ENCODE peak calls at places on chromosomes 16 and 17, in four cellular contexts. One of them, this sample, is unnamed.
A peak's percentile ranks its signal among the peaks of the same experiment; 100 is the strongest.

GRCh38 chr16:52580488-52580887 is 33.5 kb upstream of the TOX3 start:
- DNase-seq in right cardiac atrium: no peak
- DNase-seq in T-helper 2 cell: no peak
- DNase-seq in NCI-H1105 treated with DMSO at 0.1 percent for 48 hours: no peak
- DNase-seq in this sample: no peak

GRCh38 chr16:57533366-57533617 is 3.1 kb downstream of the CCDC102A start:
- DNase-seq in right cardiac atrium: no peak
- DNase-seq in T-helper 2 cell: no peak
- DNase-seq in NCI-H1105 treated with DMSO at 0.1 percent for 48 hours: no peak
- DNase-seq in this sample: no peak

GRCh38 chr17:68443974-68444464 is 13.3 kb downstream of the WIPI1 start:
- DNase-seq in right cardiac atrium: no peak
- DNase-seq in T-helper 2 cell: no peak
- DNase-seq in NCI-H1105 treated with DMSO at 0.1 percent for 48 hours: no peak
- DNase-seq in this sample: no peak

GRCh38 chr16:86215979-86216585 is 294.2 kb upstream of the FOXF1 start:
- DNase-seq in right cardiac atrium: no peak
- DNase-seq in T-helper 2 cell: no peak
- DNase-seq in NCI-H1105 treated with DMSO at 0.1 percent for 48 hours: no peak
- DNase-seq in this sample: no peak

GRCh38 chr17:62876063-62876462 is 67.9 kb upstream of the MARCHF10 start:
- DNase-seq in right cardiac atrium: no peak
- DNase-seq in T-helper 2 cell: no peak
- DNase-seq in NCI-H1105 treated with DMSO at 0.1 percent for 48 hours: no peak
- DNase-seq in this sample: no peak

GRCh38 chr17:77828749-77829539 is 129.6 kb upstream of the TNRC6C start:
- DNase-seq in right cardiac atrium: no peak
- DNase-seq in T-helper 2 cell: no peak
- DNase-seq in NCI-H1105 treated with DMSO at 0.1 percent for 48 hours: no peak
- DNase-seq in this sample: no peak

GRCh38 chr17:50093807-50094206 is 1.3 kb upstream of the PDK2 start:
- DNase-seq in right cardiac atrium: no peak
- DNase-seq in T-helper 2 cell: no peak
- DNase-seq in NCI-H1105 treated with DMSO at 0.1 percent for 48 hours: peak; percentile 52
- DNase-seq in this sample: no peak

GRCh38 chr17:69506489-69506888 is 92.0 kb downstream of the MAP2K6 start:
- DNase-seq in right cardiac atrium: no peak
- DNase-seq in T-helper 2 cell: no peak
- DNase-seq in NCI-H1105 treated with DMSO at 0.1 percent for 48 hours: no peak
- DNase-seq in this sample: no peak

GRCh38 chr17:73722163-73722562 is 77.9 kb upstream of the SDK2 start:
- DNase-seq in right cardiac atrium: no peak
- DNase-seq in T-helper 2 cell: no peak
- DNase-seq in NCI-H1105 treated with DMSO at 0.1 percent for 48 hours: no peak
- DNase-seq in this sample: peak; percentile 22

GRCh38 chr17:42114118-42114517 is 1.6 kb upstream of the DHX58 start:
- DNase-seq in right cardiac atrium: no peak
- DNase-seq in T-helper 2 cell: no peak
- DNase-seq in NCI-H1105 treated with DMSO at 0.1 percent for 48 hours: no peak
- DNase-seq in this sample: no peak

GRCh38 chr17:63096426-63096825 is 130.4 kb downstream of the TANC2 start:
- DNase-seq in right cardiac atrium: no peak
- DNase-seq in T-helper 2 cell: no peak
- DNase-seq in NCI-H1105 treated with DMSO at 0.1 percent for 48 hours: no peak
- DNase-seq in this sample: no peak

GRCh38 chr16:595094-595528 is 5.2 kb downstream of the RAB40C start:
- DNase-seq in right cardiac atrium: no peak
- DNase-seq in T-helper 2 cell: no peak
- DNase-seq in NCI-H1105 treated with DMSO at 0.1 percent for 48 hours: no peak
- DNase-seq in this sample: no peak

GRCh38 chr16:8667492-8667891 is 6.9 kb upstream of the ABAT start:
- DNase-seq in right cardiac atrium: no peak
- DNase-seq in T-helper 2 cell: no peak
- DNase-seq in NCI-H1105 treated with DMSO at 0.1 percent for 48 hours: no peak
- DNase-seq in this sample: no peak

GRCh38 chr17:37447641-37448040 is 41.0 kb downstream of the TADA2A start:
- DNase-seq in right cardiac atrium: no peak
- DNase-seq in T-helper 2 cell: no peak
- DNase-seq in NCI-H1105 treated with DMSO at 0.1 percent for 48 hours: no peak
- DNase-seq in this sample: no peak

GRCh38 chr17:16991349-16992009 is 19.6 kb upstream of the TNFRSF13B start:
- DNase-seq in right cardiac atrium: peak; percentile 85
- DNase-seq in T-helper 2 cell: peak; percentile 59
- DNase-seq in NCI-H1105 treated with DMSO at 0.1 percent for 48 hours: peak; percentile 72
- DNase-seq in this sample: peak; percentile 52

GRCh38 chr16:4882633-4883285 is 35.5 kb downstream of the UBN1 start:
- DNase-seq in right cardiac atrium: no peak
- DNase-seq in T-helper 2 cell: no peak
- DNase-seq in NCI-H1105 treated with DMSO at 0.1 percent for 48 hours: peak; percentile 80
- DNase-seq in this sample: no peak

GRCh38 chr17:40331743-40332641 is 23.0 kb downstream of the RARA start:
- DNase-seq in right cardiac atrium: peak; percentile 94
- DNase-seq in T-helper 2 cell: no peak
- DNase-seq in NCI-H1105 treated with DMSO at 0.1 percent for 48 hours: no peak
- DNase-seq in this sample: no peak

GRCh38 chr17:80035937-80036714 is at the start of gene CCDC40:
- DNase-seq in right cardiac atrium: peak; percentile 89
- DNase-seq in T-helper 2 cell: peak; percentile 57
- DNase-seq in NCI-H1105 treated with DMSO at 0.1 percent for 48 hours: peak; percentile 75
- DNase-seq in this sample: peak; percentile 51